ENCODE peak calls at places on chromosome 10, in ten cellular contexts. A, K, D, Y, O, X, S, M, C and L are unnamed samples. For H3K4me1, the result is how much of the 10 kb centered on the place peaks cover.

GRCh38 chr10:81688459-81688858 is 186.5 kb upstream of the NRG3 start:
- DNase-seq in A (no peak), M (no peak), Y (no peak), X (no peak), K (no peak), O (no peak), C (no peak), D (no peak), S (no peak), L (no peak)

GRCh38 chr10:33801705-33802104 is 467.2 kb upstream of the NRP1 start:
- DNase-seq in C (peak), K (no peak), S (no peak), M (peak), Y (no peak), A (no peak), D (no peak), X (no peak), O (no peak), L (no peak)

GRCh38 chr10:85995791-85996190 is 370.8 kb downstream of the GRID1 start:
- DNase-seq in D (no peak), M (no peak), X (no peak), Y (no peak), K (no peak), C (peak), O (no peak), A (no peak), S (peak), L (no peak)

GRCh38 chr10:51772387-51772786 is 73.0 kb upstream of the CSTF2T start:
- DNase-seq in M (no peak), X (no peak), K (no peak), A (no peak), C (no peak), D (no peak), Y (no peak), S (no peak), O (no peak), L (no peak)

GRCh38 chr10:63627376-63627775 is 106.2 kb downstream of the REEP3 start:
- DNase-seq in K (no peak), X (no peak), C (no peak), A (no peak), O (no peak), M (no peak), S (no peak), Y (no peak), D (no peak), L (no peak)

GRCh38 chr10:27794157-27794556 is 48.5 kb upstream of the MKX start:
- DNase-seq in S (peak), C (no peak), Y (no peak), X (no peak), M (peak), O (no peak), A (no peak), D (no peak), K (no peak), L (no peak)

GRCh38 chr10:132328738-132329137 is 3.3 kb upstream of the LRRC27 start:
- DNase-seq in D (no peak), O (no peak), K (peak), C (no peak), S (no peak), X (no peak), A (no peak), M (no peak), Y (no peak), L (no peak)

GRCh38 chr10:30782543-30783461 is 153.2 kb upstream of the LYZL2 start:
- DNase-seq in S (no peak), Y (no peak), O (no peak), A (no peak), X (no peak), D (no peak), C (no peak), K (no peak), M (peak), L (no peak)

GRCh38 chr10:7596356-7596755 is 70.4 kb downstream of the ITIH5 start:
- DNase-seq in Y (no peak), K (no peak), D (no peak), A (no peak), O (no peak), M (no peak), S (no peak), C (no peak), X (no peak), L (no peak)

GRCh38 chr10:44937201-44938005 is 22.2 kb upstream of the RASSF4 start:
- DNase-seq in M (no peak), O (peak), Y (no peak), K (no peak), S (no peak), X (peak), A (no peak), D (no peak), C (no peak), L (no peak)

GRCh38 chr10:99533496-99534455 is 1.0 kb downstream of the NKX2-3 start:
- DNase-seq in O (no peak), C (no peak), X (peak), D (no peak), A (no peak), S (no peak), K (no peak), M (no peak), Y (no peak), L (no peak)

GRCh38 chr10:84208023-84208422 is 13.7 kb downstream of the CDHR1 start:
- DNase-seq in D (no peak), C (no peak), A (no peak), O (peak), M (no peak), Y (no peak), X (no peak), S (no peak), K (no peak), L (no peak)

GRCh38 chr10:114026189-114027040 is 17.3 kb upstream of the ADRB1 start:
- DNase-seq in S (no peak), C (peak), Y (peak), A (no peak), M (peak), D (no peak), O (no peak), X (no peak), K (no peak), L (no peak)

GRCh38 chr10:87973635-87974034 is 110.2 kb downstream of the PTEN start:
- DNase-seq in D (no peak), X (no peak), Y (no peak), C (no peak), A (no peak), M (peak), O (no peak), K (no peak), S (no peak), L (no peak)

GRCh38 chr10:34078798-34079470 is 736.2 kb downstream of the PARD3 start:
- DNase-seq in M (peak), K (peak), S (no peak), C (no peak), Y (peak), D (peak), A (no peak), O (peak), X (no peak), L (no peak)

GRCh38 chr10:86596266-86596665 is 58.1 kb upstream of the OPN4 start:
- DNase-seq in K (no peak), S (no peak), D (peak), O (peak), X (no peak), A (no peak), M (no peak), C (no peak), Y (peak), L (no peak)

GRCh38 chr10:43235070-43235900 is 31.6 kb downstream of the RASGEF1A start:
- DNase-seq in C (no peak), Y (peak), O (peak), A (no peak), X (peak), S (no peak), K (peak), M (no peak), D (no peak), L (no peak)

GRCh38 chr10:63054889-63055606 is 78.1 kb upstream of the NRBF2 start:
- DNase-seq in Y (no peak), O (no peak), S (no peak), D (no peak), C (no peak), A (no peak), K (no peak), M (no peak), X (no peak), L (no peak)

GRCh38 chr10:132397671-132398565 is 918 bp downstream of the PWWP2B start:
- DNase-seq in O (no peak), D (no peak), X (no peak), C (peak), A (peak), S (peak), M (peak), K (peak), Y (peak), L (no peak)

GRCh38 chr10:117553171-117553814 is 10.7 kb downstream of the EMX2 start:
- DNase-seq in D (no peak), C (no peak), Y (no peak), A (no peak), X (peak), M (no peak), K (no peak), S (no peak), O (no peak), L (no peak)

GRCh38 chr10:58175990-58176910 is 91.4 kb downstream of the IPMK start:
- DNase-seq in M (peak), D (no peak), K (no peak), A (no peak), C (peak), Y (no peak), O (no peak), S (no peak), X (no peak), L (no peak)

GRCh38 chr10:90087197-90088007 is 386.0 kb downstream of the KIF20B start:
- DNase-seq in C (no peak), X (no peak), A (no peak), M (peak), O (no peak), Y (no peak), K (no peak), S (no peak), D (no peak), L (no peak)

GRCh38 chr10:44933922-44934321 is 22.8 kb downstream of the TMEM72 start:
- DNase-seq in X (peak), K (no peak), A (no peak), Y (no peak), S (no peak), D (no peak), M (no peak), O (no peak), C (no peak), L (no peak)

GRCh38 chr10:61047788-61048560 is 104.0 kb upstream of the RHOBTB1 start:
- DNase-seq in M (no peak), A (no peak), O (no peak), D (no peak), S (no peak), X (no peak), K (no peak), Y (no peak), C (no peak), L (no peak)

GRCh38 chr10:26807532-26807931 is 53.2 kb downstream of the ABI1 start:
- DNase-seq in O (no peak), A (no peak), C (no peak), D (no peak), X (no peak), S (no peak), Y (no peak), K (no peak), M (no peak), L (no peak)

GRCh38 chr10:10315989-10316388 is 701.7 kb upstream of the CELF2 start:
- DNase-seq in X (no peak), Y (no peak), S (no peak), A (no peak), M (no peak), C (no peak), D (no peak), O (no peak), K (no peak), L (no peak)

GRCh38 chr10:125786547-125786946 is 10.9 kb upstream of the MMP21 start:
- DNase-seq in Y (no peak), O (no peak), K (no peak), X (no peak), D (no peak), A (no peak), S (no peak), M (no peak), C (no peak), L (no peak)

GRCh38 chr10:29409241-29410051 is 120.6 kb downstream of the LYZL1 start:
- DNase-seq in O (peak), Y (peak), A (peak), D (no peak), X (no peak), S (peak), C (no peak), K (peak), M (peak), L (no peak)

GRCh38 chr10:21427804-21428481 is 97.5 kb downstream of the SKIDA1 start:
- DNase-seq in X (no peak), S (no peak), K (no peak), M (peak), Y (no peak), D (no peak), A (no peak), O (no peak), C (no peak), L (no peak)

GRCh38 chr10:132967540-132967939 is 25.2 kb upstream of the CFAP46 start:
- DNase-seq in O (no peak), A (no peak), M (no peak), S (peak), Y (no peak), K (no peak), C (no peak), X (no peak), D (no peak), L (no peak)

GRCh38 chr10:59847888-59848287 is 58.5 kb downstream of the CCDC6 start:
- DNase-seq in A (no peak), Y (no peak), O (no peak), D (no peak), C (no peak), K (no peak), S (no peak), X (peak), M (no peak), L (no peak)

GRCh38 chr10:89959433-89960110 is 258.2 kb downstream of the KIF20B start:
- DNase-seq in M (peak), C (no peak), X (no peak), O (no peak), K (no peak), S (no peak), A (no peak), Y (no peak), D (no peak), L (no peak)

GRCh38 chr10:10788761-10789160 is 228.9 kb upstream of the CELF2 start:
- DNase-seq in X (no peak), D (no peak), K (no peak), M (no peak), O (no peak), S (no peak), A (no peak), Y (no peak), C (no peak), L (no peak)

GRCh38 chr10:19762026-19762425 is 54.2 kb upstream of the PLXDC2 start:
- DNase-seq in C (no peak), S (no peak), O (no peak), Y (no peak), A (no peak), M (peak), X (no peak), K (no peak), D (no peak), L (no peak)

DNA sequence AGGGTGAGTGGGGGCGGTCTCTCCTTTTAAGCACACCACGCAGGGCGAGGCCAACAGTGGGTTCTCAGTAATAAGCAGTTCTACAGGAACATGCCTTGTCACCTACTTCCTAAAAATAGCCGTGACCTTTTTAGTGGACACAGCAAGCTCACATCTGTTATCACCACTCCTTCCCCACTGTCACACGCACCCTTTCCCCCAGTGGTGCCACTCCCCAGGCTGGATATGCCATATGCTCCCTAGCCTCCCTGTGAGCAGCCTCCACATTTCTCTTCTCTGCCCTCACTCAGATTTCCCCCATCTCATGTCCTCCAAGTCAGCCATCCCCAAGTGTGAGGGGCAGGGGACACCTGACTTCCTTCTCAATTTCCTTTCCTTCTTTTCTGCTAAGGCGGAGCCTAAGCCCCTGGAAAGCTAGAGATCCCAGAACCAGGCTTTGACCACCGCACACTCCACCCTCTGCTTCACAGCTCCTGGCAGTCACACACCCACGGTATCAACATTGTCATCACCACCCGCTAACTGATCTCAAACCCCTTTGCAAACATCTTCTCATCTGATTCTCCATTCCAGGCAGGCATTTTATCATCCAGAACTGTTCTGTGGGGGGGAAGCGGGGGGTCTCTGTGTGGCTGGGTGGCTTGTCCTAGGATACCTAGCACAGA is 3.6 kb downstream of the ANXA11 start:
- DNase-seq in D (no peak), X (no peak), Y (peak), C (no peak), A (no peak), O (no peak), M (no peak), K (peak), S (no peak), L (no peak)
- H3K4me1 ChIP-seq in D (half or more), X (under half), Y (under half), C (half or more), A (half or more), O (half or more), M (under half), K (half or more), S (half or more), L (under half)

DNA sequence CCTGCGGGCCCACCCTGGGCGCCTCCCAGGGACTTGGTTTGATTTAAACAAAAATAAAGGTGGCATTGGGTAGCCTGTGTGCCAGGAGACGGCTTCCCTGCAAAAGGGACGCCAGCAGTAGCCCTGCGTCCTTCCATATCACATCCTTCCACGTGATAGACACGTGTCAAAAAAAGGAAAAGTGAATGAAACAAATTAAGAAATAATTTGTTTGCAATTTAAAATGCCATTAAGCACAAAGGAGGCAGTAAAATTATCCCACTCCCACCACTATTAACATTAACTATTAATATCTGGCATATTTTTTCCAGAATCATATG is 7.6 kb downstream of the TACR2 start:
- DNase-seq in A (no peak), D (no peak), X (no peak), S (no peak), Y (no peak), M (no peak), O (no peak), K (no peak), C (no peak), L (no peak)
- H3K27ac ChIP-seq in A (peak), D (peak), X (no peak), S (peak), Y (peak), M (peak), O (peak), K (peak), C (peak), L (no peak)

DNA sequence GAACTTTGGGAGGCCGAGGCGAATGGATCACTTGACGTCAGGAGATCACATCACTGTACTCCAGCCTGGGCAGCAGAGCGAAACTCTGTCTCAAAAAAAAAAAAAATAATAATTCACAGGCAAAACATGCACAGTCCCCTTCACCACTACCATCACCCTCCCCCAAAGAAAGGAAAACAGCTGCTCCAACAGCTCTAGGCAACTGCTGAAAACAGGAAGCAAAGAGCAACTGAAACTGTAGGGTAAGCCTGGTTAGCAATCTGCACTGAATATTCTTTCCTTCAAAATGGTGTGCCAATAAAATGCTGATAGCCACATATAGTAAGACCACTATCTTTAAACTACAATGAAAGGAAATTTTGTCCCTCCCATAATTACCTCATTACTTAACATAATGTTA is 11.8 kb downstream of the NT5C2 start:
- DNase-seq in A (no peak), C (no peak), M (no peak), Y (no peak), X (no peak), K (no peak), O (no peak), D (no peak), S (peak), L (no peak)
- H3K4me1 ChIP-seq in A (under half), C (under half), M (under half), Y (under half), X (under half), K (half or more), O (half or more), D (under half), S (under half), L (under half)

GRCh38 chr10:110636932-110637557 is 7.1 kb upstream of the RBM20 start:
- DNase-seq in O (peak), Y (peak), S (no peak), X (peak), D (no peak), C (no peak), K (peak), M (no peak), A (no peak), L (no peak)
- H3K27ac ChIP-seq in O (peak), Y (peak), S (no peak), X (no peak), D (no peak), C (no peak), K (peak), M (no peak), A (no peak), L (no peak)

GRCh38 chr10:74587109-74587508 is 239.3 kb upstream of the KAT6B start:
- DNase-seq in Y (no peak), D (no peak), S (no peak), A (no peak), X (no peak), M (no peak), C (no peak), K (no peak), O (no peak), L (no peak)

GRCh38 chr10:74589226-74589673 is 237.2 kb upstream of the KAT6B start:
- DNase-seq in K (peak), O (peak), C (peak), M (peak), D (no peak), Y (peak), S (peak), X (no peak), A (peak), L (no peak)

GRCh38 chr10:74586088-74586585 is 240.3 kb upstream of the KAT6B start:
- DNase-seq in C (no peak), Y (no peak), M (peak), O (no peak), X (no peak), S (no peak), K (no peak), D (no peak), A (peak), L (no peak)

GRCh38 chr10:74585231-74586087 is 240.9 kb upstream of the KAT6B start:
- DNase-seq in S (no peak), D (no peak), C (no peak), O (peak), K (no peak), M (peak), X (no peak), Y (no peak), A (no peak), L (no peak)
- H3K4me1 ChIP-seq in S (under half), D (half or more), C (under half), O (under half), K (half or more), M (under half), X (under half), Y (under half), A (under half), L (under half)

GRCh38 chr10:94107191-94107590 is 113.5 kb downstream of the PLCE1 start:
- DNase-seq in D (no peak), Y (no peak), O (no peak), M (no peak), K (no peak), A (no peak), C (no peak), S (no peak), X (no peak), L (no peak)
- H3K27ac ChIP-seq in D (no peak), Y (no peak), O (no peak), M (no peak), K (no peak), A (no peak), C (no peak), S (no peak), X (no peak), L (no peak)

DNA sequence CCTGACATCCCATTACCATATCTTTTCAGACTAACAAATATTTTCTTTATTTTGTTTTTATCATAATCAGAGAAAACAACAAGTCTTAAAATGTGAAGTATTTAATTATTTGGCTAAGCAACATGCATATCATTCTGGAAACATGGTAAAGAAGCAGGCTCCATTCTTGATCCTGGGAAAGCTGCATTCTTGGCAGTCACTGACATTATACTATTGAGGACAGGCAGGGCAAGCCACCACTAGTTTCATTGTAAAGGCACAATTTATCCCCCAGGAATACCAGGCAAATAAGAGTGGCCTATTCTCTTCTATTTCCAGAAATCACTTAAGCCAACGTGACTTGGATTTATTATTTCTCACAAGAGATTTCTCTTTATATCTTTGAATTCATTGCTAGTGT is 153.8 kb upstream of the AKR1E2 start:
- DNase-seq in O (no peak), M (no peak), C (no peak), X (no peak), K (no peak), D (no peak), A (no peak), Y (no peak), S (no peak), L (no peak)
- H3K4me1 ChIP-seq in O (under half), M (under half), C (under half), X (under half), K (under half), D (under half), A (under half), Y (under half), S (under half), L (under half)

GRCh38 chr10:77837248-77837924 is 89.2 kb downstream of the DLG5 start:
- DNase-seq in X (peak), D (no peak), C (no peak), S (no peak), Y (no peak), M (peak), A (peak), O (no peak), K (no peak), L (peak)
- H3K27ac ChIP-seq in X (no peak), D (no peak), C (no peak), S (no peak), Y (no peak), M (no peak), A (no peak), O (no peak), K (no peak), L (no peak)